ENCODE peak calls at places on chromosomes 4 and X, in five cellular contexts. One of them, this sample, is unnamed. For H3K4me1, the result is how much of the 10 kb centered on the place peaks cover.

GRCh38 chrX:122586831-122587230 is 597.2 kb upstream of the GRIA3 start:
- DNase-seq in SK-N-SH: no peak
- DNase-seq in HepG2: no peak
- DNase-seq in transverse colon: no peak
- DNase-seq in endothelial cell of umbilical vein: no peak
- DNase-seq in this sample: no peak

GRCh38 chr4:2938906-2939305 is 24.3 kb downstream of the NOP14 start:
- DNase-seq in SK-N-SH: no peak
- DNase-seq in HepG2: no peak
- DNase-seq in transverse colon: peak
- DNase-seq in endothelial cell of umbilical vein: no peak
- DNase-seq in this sample: peak

GRCh38 chrX:40867352-40867751 is 132.0 kb upstream of the MED14 start:
- DNase-seq in SK-N-SH: no peak
- DNase-seq in HepG2: peak
- DNase-seq in transverse colon: no peak
- DNase-seq in endothelial cell of umbilical vein: peak
- DNase-seq in this sample: no peak

GRCh38 chr4:173398251-173398650 is 665 bp downstream of the SCRG1 start:
- DNase-seq in SK-N-SH: no peak
- DNase-seq in HepG2: no peak
- DNase-seq in transverse colon: no peak
- DNase-seq in endothelial cell of umbilical vein: no peak
- DNase-seq in this sample: no peak

GRCh38 chr4:98262431-98262830 is 1.2 kb downstream of the RAP1GDS1 start:
- DNase-seq in SK-N-SH: no peak
- DNase-seq in HepG2: no peak
- DNase-seq in transverse colon: no peak
- DNase-seq in endothelial cell of umbilical vein: no peak
- DNase-seq in this sample: no peak

GRCh38 chrX:119573840-119574393 is 446 bp upstream of the UBE2A start:
- DNase-seq in SK-N-SH: peak
- DNase-seq in HepG2: peak
- DNase-seq in transverse colon: no peak
- DNase-seq in endothelial cell of umbilical vein: peak
- DNase-seq in this sample: no peak

GRCh38 chr4:172344266-172344772 is 531.1 kb downstream of the GALNTL6 start:
- DNase-seq in SK-N-SH: peak
- DNase-seq in HepG2: no peak
- DNase-seq in transverse colon: no peak
- DNase-seq in endothelial cell of umbilical vein: no peak
- DNase-seq in this sample: no peak

GRCh38 chrX:76064825-76065224 is 108.0 kb upstream of the PBDC1 start:
- DNase-seq in SK-N-SH: no peak
- DNase-seq in HepG2: no peak
- DNase-seq in transverse colon: no peak
- DNase-seq in endothelial cell of umbilical vein: no peak
- DNase-seq in this sample: no peak

GRCh38 chr4:87209696-87210095 is 10.7 kb downstream of the KLHL8 start:
- DNase-seq in SK-N-SH: no peak
- DNase-seq in HepG2: no peak
- DNase-seq in transverse colon: peak
- DNase-seq in endothelial cell of umbilical vein: no peak
- DNase-seq in this sample: peak

GRCh38 chr4:176569301-176569700 is 223.4 kb downstream of the VEGFC start:
- DNase-seq in SK-N-SH: no peak
- DNase-seq in HepG2: no peak
- DNase-seq in transverse colon: no peak
- DNase-seq in endothelial cell of umbilical vein: peak
- DNase-seq in this sample: no peak

GRCh38 chr4:123554819-123555499 is 158.4 kb downstream of the SPRY1 start:
- DNase-seq in SK-N-SH: no peak
- DNase-seq in HepG2: no peak
- DNase-seq in transverse colon: peak
- DNase-seq in endothelial cell of umbilical vein: peak
- DNase-seq in this sample: no peak

GRCh38 chr4:88661724-88662123 is 35.9 kb downstream of the NAP1L5 start:
- DNase-seq in SK-N-SH: no peak
- DNase-seq in HepG2: no peak
- DNase-seq in transverse colon: no peak
- DNase-seq in endothelial cell of umbilical vein: peak
- DNase-seq in this sample: no peak

GRCh38 chr4:10962246-10962645 is 277.7 kb upstream of the CLNK start:
- DNase-seq in SK-N-SH: no peak
- DNase-seq in HepG2: no peak
- DNase-seq in transverse colon: no peak
- DNase-seq in endothelial cell of umbilical vein: no peak
- DNase-seq in this sample: no peak
- H3K4me1 ChIP-seq in SK-N-SH: under half
- H3K4me1 ChIP-seq in HepG2: under half
- H3K4me1 ChIP-seq in transverse colon: under half
- H3K4me1 ChIP-seq in endothelial cell of umbilical vein: under half
- H3K4me1 ChIP-seq in this sample: under half

DNA sequence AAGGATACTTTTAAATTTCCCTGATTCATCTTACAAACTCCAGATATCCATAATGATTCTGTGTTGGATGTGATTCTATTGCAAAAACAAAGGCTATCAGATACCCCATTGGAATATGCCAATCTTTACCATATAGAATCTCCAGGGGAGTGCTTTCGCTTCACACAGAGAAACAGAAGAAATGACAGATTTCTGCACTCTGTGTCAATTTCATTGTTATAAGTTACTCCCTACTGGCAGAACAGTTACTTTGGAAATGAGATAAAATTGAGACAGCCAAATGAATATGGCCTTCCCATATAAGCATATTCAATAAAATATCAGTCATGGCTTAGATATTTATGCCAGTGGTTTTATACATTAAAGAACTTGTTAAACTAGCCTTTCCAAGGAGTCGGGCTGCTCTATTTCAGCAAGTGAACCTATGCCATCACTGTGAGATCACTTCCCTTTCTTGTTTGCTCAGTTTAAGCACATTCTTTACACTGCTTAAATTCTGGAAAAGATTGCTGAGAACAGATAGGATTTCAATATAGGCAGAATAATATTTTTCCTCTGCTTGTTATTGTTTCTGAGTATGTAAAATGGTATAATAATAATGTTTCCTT is 127.5 kb upstream of the ANXA10 start:
- DNase-seq in SK-N-SH: no peak
- DNase-seq in HepG2: no peak
- DNase-seq in transverse colon: no peak
- DNase-seq in endothelial cell of umbilical vein: peak
- DNase-seq in this sample: no peak
- TF ChIP-seq POLR2AphosphoS5 in SK-N-SH: no peak
- TF ChIP-seq POLR2AphosphoS5 in HepG2: no peak
- TF ChIP-seq POLR2AphosphoS5 in transverse colon: no peak
- TF ChIP-seq POLR2AphosphoS5 in endothelial cell of umbilical vein: no peak
- TF ChIP-seq POLR2AphosphoS5 in this sample: no peak

GRCh38 chrX:2402361-2402690 is 98.5 kb downstream of the DHRSX start:
- DNase-seq in SK-N-SH: no peak
- DNase-seq in HepG2: no peak
- DNase-seq in transverse colon: no peak
- DNase-seq in endothelial cell of umbilical vein: no peak
- DNase-seq in this sample: no peak
- TF ChIP-seq CTCF in SK-N-SH: no peak
- TF ChIP-seq CTCF in HepG2: no peak
- TF ChIP-seq CTCF in transverse colon: no peak
- TF ChIP-seq CTCF in endothelial cell of umbilical vein: no peak
- TF ChIP-seq CTCF in this sample: no peak

GRCh38 chr4:139552506-139552905 is 3.5 kb downstream of the SETD7 start:
- DNase-seq in SK-N-SH: no peak
- DNase-seq in HepG2: no peak
- DNase-seq in transverse colon: no peak
- DNase-seq in endothelial cell of umbilical vein: no peak
- DNase-seq in this sample: no peak
- H3K4me1 ChIP-seq in SK-N-SH: under half
- H3K4me1 ChIP-seq in HepG2: under half
- H3K4me1 ChIP-seq in transverse colon: under half
- H3K4me1 ChIP-seq in endothelial cell of umbilical vein: under half
- H3K4me1 ChIP-seq in this sample: half or more

GRCh38 chr4:139900964-139901376 is 235.4 kb downstream of the MGST2 start:
- DNase-seq in SK-N-SH: no peak
- DNase-seq in HepG2: no peak
- DNase-seq in transverse colon: no peak
- DNase-seq in endothelial cell of umbilical vein: no peak
- DNase-seq in this sample: no peak

GRCh38 chr4:139899346-139899745 is 233.7 kb downstream of the MGST2 start:
- DNase-seq in SK-N-SH: peak
- DNase-seq in HepG2: no peak
- DNase-seq in transverse colon: no peak
- DNase-seq in endothelial cell of umbilical vein: no peak
- DNase-seq in this sample: no peak

GRCh38 chr4:139892973-139893736 is 227.5 kb downstream of the MGST2 start:
- DNase-seq in SK-N-SH: no peak
- DNase-seq in HepG2: no peak
- DNase-seq in transverse colon: no peak
- DNase-seq in endothelial cell of umbilical vein: peak
- DNase-seq in this sample: no peak

GRCh38 chr4:139898293-139898692 is 232.7 kb downstream of the MGST2 start:
- DNase-seq in SK-N-SH: no peak
- DNase-seq in HepG2: no peak
- DNase-seq in transverse colon: no peak
- DNase-seq in endothelial cell of umbilical vein: no peak
- DNase-seq in this sample: no peak

DNA sequence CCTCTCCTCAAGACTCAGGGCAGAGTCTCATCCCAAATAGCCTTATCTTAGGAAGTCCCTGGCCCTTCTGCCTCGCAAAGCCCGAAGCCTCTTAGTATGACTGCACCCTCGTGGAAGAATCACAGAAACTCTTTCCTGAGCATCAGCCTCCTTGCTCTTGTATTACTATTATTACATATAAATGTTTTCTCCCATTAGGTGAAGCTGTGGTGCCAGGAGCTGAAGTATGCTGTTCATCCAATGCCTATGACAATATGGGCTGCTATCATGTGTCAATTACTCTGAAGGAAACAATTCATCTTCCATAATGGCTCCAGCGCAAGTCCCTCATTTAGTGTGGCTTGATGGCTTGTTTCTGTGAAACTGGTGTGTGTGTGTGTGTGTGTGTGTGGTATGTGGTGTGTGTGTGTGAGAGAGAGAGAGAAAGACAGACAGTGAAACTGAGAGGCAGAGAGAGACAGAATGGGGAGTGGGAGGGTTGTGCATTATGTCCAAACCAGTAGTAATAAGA is 230.7 kb downstream of the MGST2 start:
- DNase-seq in SK-N-SH: no peak
- DNase-seq in HepG2: no peak
- DNase-seq in transverse colon: no peak
- DNase-seq in endothelial cell of umbilical vein: no peak
- DNase-seq in this sample: no peak
- TF ChIP-seq POLR2AphosphoS5 in SK-N-SH: no peak
- TF ChIP-seq POLR2AphosphoS5 in HepG2: no peak
- TF ChIP-seq POLR2AphosphoS5 in transverse colon: no peak
- TF ChIP-seq POLR2AphosphoS5 in endothelial cell of umbilical vein: no peak
- TF ChIP-seq POLR2AphosphoS5 in this sample: no peak